ENCODE peak calls at places on chromosomes 16 and 17, in four cellular contexts. One of them, this sample, is unnamed.

GRCh38 chr17:45235071-45236001 is 13.7 kb downstream of the FMNL1 start:
- DNase-seq in A549: peak; percentile 93
- DNase-seq in K562: peak; percentile 71
- DNase-seq in H1: peak; percentile 92
- DNase-seq in this sample: peak; percentile 58

GRCh38 chr16:12612598-12613101 is 191.0 kb downstream of the CPPED1 start:
- DNase-seq in A549: peak; percentile 70
- DNase-seq in K562: peak; percentile 60
- DNase-seq in H1: no peak
- DNase-seq in this sample: peak; percentile 97

GRCh38 chr16:47777191-47777590 is 316.1 kb downstream of the PHKB start:
- DNase-seq in A549: no peak
- DNase-seq in K562: no peak
- DNase-seq in H1: no peak
- DNase-seq in this sample: no peak

GRCh38 chr17:19262650-19263620 is 25.8 kb downstream of the EPN2 start:
- DNase-seq in A549: no peak
- DNase-seq in K562: no peak
- DNase-seq in H1: no peak
- DNase-seq in this sample: no peak

GRCh38 chr17:17457680-17458079 is 19.1 kb upstream of the MED9 start:
- DNase-seq in A549: no peak
- DNase-seq in K562: no peak
- DNase-seq in H1: no peak
- DNase-seq in this sample: no peak

GRCh38 chr16:12613131-12613991 is 190.3 kb downstream of the CPPED1 start:
- DNase-seq in A549: peak; percentile 61
- DNase-seq in K562: peak; percentile 68
- DNase-seq in H1: no peak
- DNase-seq in this sample: peak; percentile 100

GRCh38 chr17:19370493-19370960 is 7.8 kb upstream of the MAPK7 start:
- DNase-seq in A549: no peak
- DNase-seq in K562: no peak
- DNase-seq in H1: no peak
- DNase-seq in this sample: no peak

GRCh38 chr16:58511933-58512815 is 3.1 kb upstream of the SETD6 start:
- DNase-seq in A549: peak; percentile 44
- DNase-seq in K562: peak; percentile 63
- DNase-seq in H1: peak; percentile 96
- DNase-seq in this sample: peak; percentile 75

GRCh38 chr16:426115-426905 is 861 bp downstream of the RAB11FIP3 start:
- DNase-seq in A549: no peak
- DNase-seq in K562: peak; percentile 65
- DNase-seq in H1: peak; percentile 63
- DNase-seq in this sample: no peak

GRCh38 chr16:24906199-24906808 is 60.5 kb downstream of the SLC5A11 start:
- DNase-seq in A549: no peak
- DNase-seq in K562: no peak
- DNase-seq in H1: no peak
- DNase-seq in this sample: peak; percentile 11

GRCh38 chr17:17151541-17151940 is 54.6 kb downstream of the PLD6 start:
- DNase-seq in A549: peak; percentile 51
- DNase-seq in K562: no peak
- DNase-seq in H1: no peak
- DNase-seq in this sample: no peak

GRCh38 chr16:47715442-47716054 is 254.4 kb downstream of the PHKB start:
- DNase-seq in A549: no peak
- DNase-seq in K562: no peak
- DNase-seq in H1: no peak
- DNase-seq in this sample: no peak

GRCh38 chr17:6914711-6915110 is 81.1 kb upstream of the ALOX12 start:
- DNase-seq in A549: no peak
- DNase-seq in K562: peak; percentile 39
- DNase-seq in H1: no peak
- DNase-seq in this sample: no peak

GRCh38 chr16:50368410-50369132 is at the start of gene BRD7:
- DNase-seq in A549: peak; percentile 53
- DNase-seq in K562: peak; percentile 91
- DNase-seq in H1: peak; percentile 71
- DNase-seq in this sample: peak; percentile 62

GRCh38 chr16:85894266-85894665 is 4.7 kb upstream of the IRF8 start:
- DNase-seq in A549: no peak
- DNase-seq in K562: no peak
- DNase-seq in H1: no peak
- DNase-seq in this sample: peak; percentile 40

GRCh38 chr16:8963825-8964441 is at the start of gene USP7:
- DNase-seq in A549: peak; percentile 78
- DNase-seq in K562: peak; percentile 93
- DNase-seq in H1: peak; percentile 89
- DNase-seq in this sample: peak; percentile 86

GRCh38 chr17:4607773-4608187 is 23.5 kb downstream of the SMTNL2 start:
- DNase-seq in A549: no peak
- DNase-seq in K562: peak; percentile 25
- DNase-seq in H1: no peak
- DNase-seq in this sample: no peak

GRCh38 chr16:81405702-81406113 is 38.9 kb upstream of the CMIP start:
- DNase-seq in A549: peak; percentile 96
- DNase-seq in K562: peak; percentile 57
- DNase-seq in H1: no peak
- DNase-seq in this sample: peak; percentile 91

GRCh38 chr17:12666718-12667117 is 1.0 kb downstream of the MYOCD start:
- DNase-seq in A549: no peak
- DNase-seq in K562: no peak
- DNase-seq in H1: no peak
- DNase-seq in this sample: no peak

GRCh38 chr17:32341857-32342602 is at the start of gene C17orf75:
- DNase-seq in A549: peak; percentile 69
- DNase-seq in K562: peak; percentile 81
- DNase-seq in H1: peak; percentile 90
- DNase-seq in this sample: peak; percentile 73

GRCh38 chr17:40251576-40251975 is 32.5 kb downstream of the WIPF2 start:
- DNase-seq in A549: peak; percentile 58
- DNase-seq in K562: peak; percentile 32
- DNase-seq in H1: no peak
- DNase-seq in this sample: no peak

DNA sequence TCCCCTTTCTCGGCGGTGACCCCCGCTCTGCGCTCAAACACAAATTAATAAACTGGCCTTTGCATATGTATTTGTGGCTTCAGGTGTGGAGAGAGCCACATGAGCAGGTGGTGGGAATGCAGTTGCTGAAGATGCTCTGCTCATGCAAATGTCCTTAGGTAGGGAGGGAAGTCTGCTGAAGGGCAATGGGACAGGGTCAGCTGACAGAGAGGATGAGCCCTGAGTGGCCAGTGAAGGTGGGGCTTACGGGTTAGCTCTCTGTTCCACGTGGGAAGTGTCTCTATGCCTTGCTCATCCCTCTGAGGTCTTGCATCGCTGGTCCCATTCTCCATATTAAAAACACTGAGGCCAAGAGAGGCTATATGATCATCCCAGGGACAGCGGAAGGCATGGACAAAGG is 74.2 kb upstream of the CCL1 start:
- DNase-seq in A549: no peak
- DNase-seq in K562: no peak
- DNase-seq in H1: no peak
- DNase-seq in this sample: no peak
- TF ChIP-seq PHF8 in A549: no peak
- TF ChIP-seq PHF8 in K562: no peak
- TF ChIP-seq PHF8 in H1: no peak
- TF ChIP-seq PHF8 in this sample: no peak

GRCh38 chr16:63776437-63776836 is 1345.4 kb downstream of the CDH11 start:
- DNase-seq in A549: no peak
- DNase-seq in K562: no peak
- DNase-seq in H1: no peak
- DNase-seq in this sample: no peak
- TF ChIP-seq PHF8 in A549: no peak
- TF ChIP-seq PHF8 in K562: no peak
- TF ChIP-seq PHF8 in H1: no peak
- TF ChIP-seq PHF8 in this sample: no peak

DNA sequence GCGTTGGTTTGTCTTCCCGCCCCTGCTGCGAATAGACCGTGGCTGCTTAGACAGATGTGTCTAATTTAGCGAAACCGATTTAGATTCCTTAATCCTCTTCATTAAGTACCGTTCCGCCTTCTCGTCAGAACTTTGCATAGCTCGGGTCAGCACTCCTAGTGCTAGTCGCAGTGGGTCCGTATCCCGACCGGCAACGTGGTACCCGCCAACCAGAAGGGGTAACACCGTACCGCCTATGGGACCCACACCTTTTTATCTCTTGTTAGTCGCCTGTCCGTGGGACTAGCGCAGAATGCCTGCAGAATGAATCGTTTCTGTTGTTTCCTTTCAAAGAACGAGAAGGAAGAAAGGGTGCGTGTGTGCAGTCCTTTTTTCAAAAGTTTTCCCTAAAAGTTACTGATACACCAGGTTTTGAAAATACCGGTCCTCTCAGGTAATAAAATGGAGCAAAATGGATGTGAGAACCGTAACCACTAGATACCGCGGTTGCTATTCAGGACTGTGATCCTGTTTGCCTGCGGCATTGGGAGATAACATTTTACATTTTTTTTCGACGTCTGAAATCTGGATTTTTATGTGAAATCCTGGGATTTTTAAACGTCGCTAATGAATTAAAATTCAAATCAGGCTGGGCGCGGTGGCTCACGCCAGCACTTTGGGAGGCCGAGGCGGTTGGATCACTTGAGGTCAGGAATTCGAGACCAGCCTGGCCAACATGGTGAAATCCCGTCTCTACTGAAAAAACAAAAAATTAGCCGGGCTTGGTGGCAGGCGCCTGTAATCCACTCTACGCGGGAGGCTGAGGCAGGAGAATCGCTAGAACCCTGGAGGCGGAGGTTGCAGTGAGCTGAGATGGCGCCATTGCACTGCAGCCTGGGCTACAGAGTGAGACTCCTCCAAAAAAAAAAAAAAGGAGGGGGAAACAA is 998 bp upstream of the SRSF1 start:
- DNase-seq in A549: no peak
- DNase-seq in K562: no peak
- DNase-seq in H1: no peak
- DNase-seq in this sample: no peak
- TF ChIP-seq PHF8 in A549: no peak
- TF ChIP-seq PHF8 in K562: peak; percentile 1
- TF ChIP-seq PHF8 in H1: peak; percentile 41
- TF ChIP-seq PHF8 in this sample: no peak

GRCh38 chr17:64491995-64492394 is 4.9 kb downstream of the POLG2 start:
- DNase-seq in A549: no peak
- DNase-seq in K562: no peak
- DNase-seq in H1: no peak
- DNase-seq in this sample: no peak

GRCh38 chr17:64494121-64494520 is 2.7 kb downstream of the POLG2 start:
- DNase-seq in A549: no peak
- DNase-seq in K562: no peak
- DNase-seq in H1: no peak
- DNase-seq in this sample: no peak

GRCh38 chr17:64492481-64493109 is 4.3 kb downstream of the POLG2 start:
- DNase-seq in A549: no peak
- DNase-seq in K562: peak; percentile 36
- DNase-seq in H1: no peak
- DNase-seq in this sample: no peak

GRCh38 chr17:64488301-64488700 is 8.6 kb downstream of the POLG2 start:
- DNase-seq in A549: no peak
- DNase-seq in K562: no peak
- DNase-seq in H1: no peak
- DNase-seq in this sample: no peak

GRCh38 chr17:64491034-64491860 is 5.6 kb downstream of the POLG2 start:
- DNase-seq in A549: no peak
- DNase-seq in K562: no peak
- DNase-seq in H1: no peak
- DNase-seq in this sample: peak; percentile 57
- TF ChIP-seq PHF8 in A549: no peak
- TF ChIP-seq PHF8 in K562: no peak
- TF ChIP-seq PHF8 in H1: no peak
- TF ChIP-seq PHF8 in this sample: no peak

DNA sequence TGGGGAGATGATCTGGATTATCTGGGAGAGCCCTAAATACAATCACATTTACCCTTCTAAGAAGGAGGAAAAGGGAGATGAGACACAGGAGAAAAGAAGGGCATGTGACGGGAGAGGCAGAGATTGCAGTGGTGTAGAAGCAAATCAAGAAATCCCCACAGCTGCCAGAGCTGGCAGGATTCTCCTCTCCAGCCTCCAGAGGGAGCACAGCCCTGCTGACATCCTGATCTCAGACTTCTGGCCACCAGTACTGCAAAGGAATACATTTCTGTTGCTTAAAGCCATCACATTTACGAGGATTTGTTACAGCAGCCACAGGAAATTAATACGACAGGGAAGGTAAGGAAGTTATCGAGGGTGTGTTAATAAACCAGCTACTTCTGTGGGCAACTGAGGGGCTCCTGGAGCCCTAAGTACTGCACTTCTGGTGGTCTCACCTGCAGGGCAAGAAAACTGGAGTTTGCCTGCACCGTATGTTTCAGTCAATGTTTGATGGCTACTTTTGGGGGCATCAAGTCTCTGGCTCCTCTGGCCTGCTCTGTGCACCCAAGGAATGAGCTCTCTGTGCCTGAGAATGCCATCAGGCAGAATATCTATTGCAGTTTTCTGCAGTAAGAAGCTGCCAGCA is 22.9 kb upstream of the CDH13 start:
- DNase-seq in A549: no peak
- DNase-seq in K562: no peak
- DNase-seq in H1: no peak
- DNase-seq in this sample: peak; percentile 13
- TF ChIP-seq PHF8 in A549: no peak
- TF ChIP-seq PHF8 in K562: no peak
- TF ChIP-seq PHF8 in H1: no peak
- TF ChIP-seq PHF8 in this sample: no peak

DNA sequence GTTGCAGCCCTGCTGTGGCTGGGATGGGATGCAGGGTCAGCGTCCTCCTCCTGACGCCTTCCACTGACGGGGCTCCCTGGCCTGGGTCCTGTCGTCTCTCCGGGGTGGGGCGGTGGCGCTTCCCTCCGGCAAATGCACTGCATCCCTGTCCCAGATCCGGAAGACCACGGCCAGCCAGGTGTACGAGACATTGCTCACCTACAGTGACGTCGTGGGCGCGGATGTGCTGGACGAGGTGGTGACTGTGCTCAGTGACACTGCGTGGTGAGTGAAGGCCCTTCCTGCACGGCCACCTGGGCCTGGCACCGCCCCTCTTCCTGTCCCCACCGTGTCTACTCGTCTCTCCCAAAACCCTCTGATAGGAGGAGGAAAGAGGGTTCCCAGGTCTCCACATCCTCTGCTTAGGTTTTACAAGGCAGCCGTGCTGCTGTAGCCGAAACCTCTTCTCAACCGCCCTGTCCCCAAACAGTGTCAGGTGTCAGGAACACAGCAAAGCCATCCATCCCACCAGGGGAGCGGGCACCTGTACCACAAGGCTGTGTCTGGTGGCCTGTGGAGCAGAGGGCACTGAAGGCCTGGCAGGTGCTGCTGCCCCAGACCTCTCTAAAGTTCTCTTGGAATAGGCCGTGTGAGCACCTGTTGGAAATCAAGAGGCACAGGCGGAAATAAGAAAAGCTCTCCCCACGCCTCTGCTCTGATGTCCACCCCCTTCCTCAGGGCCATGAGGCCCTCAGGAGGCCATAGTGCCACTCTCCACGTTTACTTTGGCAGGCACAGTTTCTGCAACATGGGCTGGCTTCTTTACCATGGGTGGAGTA is 99.6 kb upstream of the ZNF750 start:
- DNase-seq in A549: no peak
- DNase-seq in K562: no peak
- DNase-seq in H1: no peak
- DNase-seq in this sample: no peak
- TF ChIP-seq PHF8 in A549: no peak
- TF ChIP-seq PHF8 in K562: no peak
- TF ChIP-seq PHF8 in H1: no peak
- TF ChIP-seq PHF8 in this sample: no peak

This sample was measured in HepG2.